ENCODE peak calls at places on chromosomes 1 and 21, in eight cellular contexts. H is SHP77, R is NCI-H510A, X is EL, S is RPMI8226, L is HS-5, E is dermis microvascular lymphatic vessel endothelial cell, Q is activated B cell treated with CpG ODN at 0.5 μM for 24 hours. Y is an unnamed sample.

GRCh38 chr1:57229998-57230397 is 193.9 kb downstream of the DAB1 start:
- DNase-seq in E (no peak), R (no peak), S (no peak), X (no peak), H (no peak), Q (no peak), L (no peak), Y (no peak)

GRCh38 chr1:48943393-48943792 is 166.7 kb upstream of the BEND5 start:
- DNase-seq in E (no peak), S (no peak), H (no peak), Q (no peak), L (no peak), R (no peak), X (no peak), Y (no peak)

GRCh38 chr1:19517017-19517416 is 31.7 kb upstream of the CAPZB start:
- DNase-seq in R (no peak), Q (no peak), E (no peak), H (no peak), X (no peak), L (no peak), S (no peak), Y (no peak)

GRCh38 chr1:205301220-205301821 is 20.2 kb downstream of the NUAK2 start:
- DNase-seq in R (peak), S (peak), H (no peak), E (peak), L (peak), Q (no peak), X (peak), Y (peak)

GRCh38 chr1:204438628-204439027 is 27.0 kb upstream of the PPP1R15B start:
- DNase-seq in X (peak), S (no peak), Q (no peak), H (no peak), R (no peak), E (no peak), L (peak), Y (no peak)

GRCh38 chr1:158527190-158527815 is 26.9 kb downstream of the OR6Y1 start:
- DNase-seq in X (peak), H (peak), S (peak), E (peak), L (no peak), R (peak), Q (no peak), Y (peak)

GRCh38 chr1:99659755-99660210 is 13.9 kb downstream of the PALMD start:
- DNase-seq in E (peak), S (no peak), R (peak), Q (no peak), X (no peak), H (no peak), L (no peak), Y (no peak)

GRCh38 chr1:113192980-113193379 is 120.0 kb downstream of the LRIG2 start:
- DNase-seq in S (no peak), R (no peak), X (no peak), H (no peak), E (no peak), Q (no peak), L (no peak), Y (no peak)

GRCh38 chr1:233295775-233296322 is 324 bp upstream of the PCNX2 start:
- DNase-seq in X (no peak), R (no peak), H (no peak), E (no peak), S (no peak), Q (no peak), L (no peak), Y (peak)

GRCh38 chr1:57167997-57168396 is 202.2 kb upstream of the C8B start:
- DNase-seq in S (no peak), L (no peak), H (no peak), X (no peak), Q (no peak), R (no peak), E (no peak), Y (no peak)

GRCh38 chr1:211606914-211607751 is 28.2 kb upstream of the SLC30A1 start:
- DNase-seq in X (no peak), H (no peak), L (no peak), R (no peak), E (no peak), S (peak), Q (no peak), Y (no peak)

GRCh38 chr21:31845151-31845550 is 27.7 kb upstream of the HUNK start:
- DNase-seq in S (no peak), E (no peak), Q (no peak), R (no peak), L (no peak), X (no peak), H (no peak), Y (no peak)

GRCh38 chr1:53362270-53362669 is 34.4 kb upstream of the LRP8 start:
- DNase-seq in H (no peak), Q (no peak), L (no peak), X (no peak), R (no peak), S (no peak), E (no peak), Y (no peak)

GRCh38 chr1:44044071-44044801 is 13.0 kb upstream of the SLC6A9 start:
- DNase-seq in X (peak), H (no peak), E (no peak), S (no peak), R (no peak), Q (no peak), L (no peak), Y (no peak)

GRCh38 chr1:238340989-238341388 is 450.3 kb upstream of the ZP4 start:
- DNase-seq in Q (no peak), E (no peak), X (peak), R (no peak), L (peak), H (no peak), S (no peak), Y (no peak)

GRCh38 chr1:30685796-30686165 is 37.6 kb downstream of the MATN1 start:
- DNase-seq in R (no peak), L (no peak), H (no peak), Q (no peak), S (no peak), E (no peak), X (no peak), Y (no peak)

GRCh38 chr1:161956097-161956496 is 67.6 kb downstream of the OLFML2B start:
- DNase-seq in R (no peak), H (no peak), S (no peak), E (no peak), Q (no peak), L (peak), X (peak), Y (no peak)

GRCh38 chr21:14989359-14989758 is 75.4 kb downstream of the NRIP1 start:
- DNase-seq in X (peak), Q (no peak), R (no peak), E (no peak), H (no peak), L (no peak), S (no peak), Y (no peak)

GRCh38 chr1:98903261-98903660 is 101.4 kb downstream of the PLPPR5 start:
- DNase-seq in R (no peak), L (peak), S (no peak), Q (no peak), E (peak), H (no peak), X (peak), Y (no peak)

GRCh38 chr1:7447093-7447492 is 324.0 kb upstream of the VAMP3 start:
- DNase-seq in S (peak), L (no peak), X (no peak), R (peak), H (no peak), Q (no peak), E (no peak), Y (no peak)

GRCh38 chr1:27668808-27669723 is 2.9 kb downstream of the IFI6 start:
- DNase-seq in X (peak), E (no peak), S (peak), Q (peak), H (peak), R (peak), L (no peak), Y (peak)

GRCh38 chr1:183449223-183449770 is 23.0 kb upstream of the SMG7 start:
- DNase-seq in X (no peak), L (no peak), H (no peak), S (no peak), R (no peak), E (no peak), Q (no peak), Y (no peak)

GRCh38 chr1:11746092-11746491 is 10.2 kb downstream of the AGTRAP start:
- DNase-seq in Q (no peak), R (no peak), H (no peak), L (no peak), E (no peak), X (no peak), S (no peak), Y (no peak)

GRCh38 chr1:53295746-53296722 is 31.8 kb downstream of the LRP8 start:
- DNase-seq in H (no peak), Q (no peak), E (no peak), X (no peak), R (peak), S (no peak), L (no peak), Y (peak)

GRCh38 chr1:243850013-243850367 is at the start of gene AKT3:
- DNase-seq in E (no peak), R (no peak), L (no peak), H (no peak), S (peak), X (no peak), Q (no peak), Y (no peak)

GRCh38 chr1:1347663-1348419 is 1.4 kb downstream of the DVL1 start:
- DNase-seq in R (peak), S (no peak), E (no peak), X (peak), H (no peak), Q (no peak), L (no peak), Y (peak)

GRCh38 chr21:42508371-42508770 is 5.3 kb upstream of the SLC37A1 start:
- DNase-seq in L (no peak), H (no peak), R (no peak), Q (no peak), E (no peak), X (no peak), S (no peak), Y (no peak)

GRCh38 chr1:61081637-61082335 is 575 bp upstream of the NFIA start:
- DNase-seq in H (peak), E (no peak), L (no peak), X (peak), Q (peak), R (peak), S (peak), Y (peak)

Y was measured in retina.